ENCODE peak calls at places on chromosomes 3 and 15, in seven cellular contexts. Z is ovary, W is adrenal gland, P is lung, X is tibial artery, G is tibial nerve, J is uterus. I is an unnamed sample.
A peak's percentile ranks its signal among the peaks of the same experiment; 100 is the strongest.

GRCh38 chr15:55481842-55482241 is 26.2 kb downstream of the DNAAF4 start:
- DNase-seq in J (no peak), Z (no peak), X (no peak), W (no peak), P (no peak), G (no peak), I (no peak)

GRCh38 chr3:129632556-129632955 is 26.1 kb upstream of the PLXND1 start:
- DNase-seq in X (no peak), J (no peak), G (no peak), Z (no peak), P (no peak), W (no peak), I (no peak)

GRCh38 chr3:118882353-118882947 is 152.2 kb downstream of the IGSF11 start:
- DNase-seq in Z (peak; percentile 82), G (peak; percentile 60), J (peak; percentile 36), W (peak; percentile 88), P (peak; percentile 55), X (peak; percentile 73), I (peak; percentile 73)

GRCh38 chr3:1232276-1232675 is 139.5 kb downstream of the CNTN6 start:
- DNase-seq in J (no peak), X (no peak), G (no peak), P (no peak), Z (no peak), W (no peak), I (no peak)

GRCh38 chr15:67501836-67502461 is 19.0 kb upstream of the C15orf61 start:
- DNase-seq in W (no peak), G (no peak), P (no peak), Z (no peak), J (no peak), X (no peak), I (no peak)

GRCh38 chr3:72227536-72228070 is 442.7 kb upstream of the PROK2 start:
- DNase-seq in G (no peak), J (no peak), P (no peak), W (no peak), X (no peak), Z (no peak), I (no peak)

GRCh38 chr15:59074607-59075006 is 30.3 kb upstream of the CCNB2 start:
- DNase-seq in G (no peak), W (no peak), Z (no peak), P (no peak), J (no peak), X (no peak), I (no peak)

GRCh38 chr3:177056927-177057326 is 140.4 kb downstream of the TBL1XR1 start:
- DNase-seq in G (no peak), W (no peak), J (no peak), Z (no peak), X (no peak), P (no peak), I (no peak)

GRCh38 chr3:11556851-11557644 is 86.7 kb downstream of the VGLL4 start:
- DNase-seq in G (no peak), X (peak; percentile 73), Z (peak; percentile 62), P (no peak), J (peak; percentile 90), W (no peak), I (peak; percentile 67)

GRCh38 chr3:114796796-114797195 is 350.3 kb downstream of the ZBTB20 start:
- DNase-seq in W (no peak), G (no peak), P (no peak), X (no peak), Z (no peak), J (no peak), I (no peak)

GRCh38 chr3:194494951-194495374 is 8.2 kb upstream of the ATP13A3 start:
- DNase-seq in X (no peak), W (peak; percentile 66), P (peak; percentile 3), G (no peak), Z (no peak), J (peak; percentile 49), I (no peak)

GRCh38 chr3:122890077-122890484 is 95.2 kb downstream of the SLC49A4 start:
- DNase-seq in J (peak; percentile 28), Z (peak; percentile 46), W (peak; percentile 33), G (peak; percentile 69), P (peak; percentile 37), X (peak; percentile 61), I (peak; percentile 45)

GRCh38 chr3:195020185-195020584 is 250.8 kb downstream of the XXYLT1 start:
- DNase-seq in P (no peak), X (no peak), J (no peak), Z (no peak), G (no peak), W (no peak), I (no peak)

GRCh38 chr3:168926426-168926825 is 737.1 kb downstream of the MECOM start:
- DNase-seq in X (no peak), J (no peak), W (no peak), P (no peak), G (no peak), Z (no peak), I (no peak)

GRCh38 chr3:126112531-126113237 is 28.8 kb upstream of the SLC41A3 start:
- DNase-seq in J (no peak), W (no peak), X (peak; percentile 8), G (no peak), P (no peak), Z (peak; percentile 5), I (peak; percentile 4)

GRCh38 chr15:59595434-59595915 is 16.1 kb upstream of the GCNT3 start:
- DNase-seq in Z (no peak), J (no peak), P (no peak), G (no peak), W (no peak), X (no peak), I (no peak)

GRCh38 chr15:82554351-82554750 is 14.1 kb upstream of the RPS17 start:
- DNase-seq in Z (no peak), G (no peak), X (no peak), W (no peak), J (no peak), P (no peak), I (no peak)

GRCh38 chr3:14522768-14523167 is 17.4 kb downstream of the GRIP2 start:
- DNase-seq in G (no peak), J (no peak), P (no peak), X (no peak), Z (peak; percentile 11), W (no peak), I (no peak)

GRCh38 chr3:18649666-18650363 is 224.7 kb upstream of the SATB1 start:
- DNase-seq in P (no peak), J (no peak), Z (no peak), W (no peak), G (no peak), X (no peak), I (no peak)

GRCh38 chr3:108914774-108915641 is 38.7 kb downstream of the GUCA1C start:
- DNase-seq in G (no peak), X (peak; percentile 23), Z (peak; percentile 19), J (no peak), P (peak; percentile 58), W (peak; percentile 56), I (peak; percentile 66)

GRCh38 chr3:168671091-168671490 is 575.4 kb upstream of the GOLIM4 start:
- DNase-seq in W (no peak), P (no peak), Z (no peak), J (no peak), G (no peak), X (no peak), I (peak; percentile 40)

GRCh38 chr3:197009532-197010019 is 20.0 kb downstream of the MELTF start:
- DNase-seq in X (no peak), J (no peak), Z (no peak), P (no peak), W (no peak), G (no peak), I (no peak)

GRCh38 chr15:48890375-48890972 is 12.5 kb downstream of the EID1 start:
- DNase-seq in P (no peak), G (no peak), W (no peak), X (no peak), J (no peak), Z (no peak), I (no peak)

GRCh38 chr3:143135150-143135549 is 15.6 kb downstream of the CHST2 start:
- DNase-seq in Z (no peak), X (peak; percentile 25), J (no peak), W (no peak), P (no peak), G (no peak), I (no peak)

GRCh38 chr3:5022966-5023776 is 43.9 kb downstream of the BHLHE40 start:
- DNase-seq in G (no peak), W (peak; percentile 54), J (peak; percentile 77), Z (peak; percentile 69), X (no peak), P (peak; percentile 44), I (no peak)

GRCh38 chr3:13015286-13016082 is 57.7 kb downstream of the IQSEC1 start:
- DNase-seq in G (no peak), J (no peak), Z (no peak), W (no peak), X (no peak), P (peak; percentile 42), I (no peak)

GRCh38 chr3:3015472-3016089 is 94.6 kb downstream of the IL5RA start:
- DNase-seq in J (no peak), P (no peak), G (no peak), Z (no peak), W (no peak), X (no peak), I (no peak)

GRCh38 chr3:197021231-197021630 is 8.4 kb downstream of the MELTF start:
- DNase-seq in W (no peak), P (no peak), X (no peak), Z (no peak), J (no peak), G (no peak), I (no peak)

GRCh38 chr15:27776501-27776900 is 322.6 kb downstream of the OCA2 start:
- DNase-seq in X (no peak), G (no peak), J (no peak), P (no peak), Z (no peak), W (no peak), I (no peak)
- H3K9me3 ChIP-seq in X (no peaks in the 10 kb centered on the region), G (peaks cover 3% of the 10 kb centered on the region), J (no peaks in the 10 kb centered on the region), P (peaks cover 3% of the 10 kb centered on the region), Z (no peaks in the 10 kb centered on the region), W (no peaks in the 10 kb centered on the region), I (no peaks in the 10 kb centered on the region)

GRCh38 chr15:40782609-40783227 is 12.9 kb downstream of the C15orf62 start:
- DNase-seq in P (peak; percentile 79), G (no peak), W (peak; percentile 61), Z (no peak), X (no peak), J (peak; percentile 24), I (peak; percentile 86)
- TF ChIP-seq CTCF in P (peak; percentile 83), G (peak; percentile 26), W (peak; percentile 39), Z (no peak), X (peak; percentile 34), J (peak; percentile 56), I (peak; percentile 91)

DNA sequence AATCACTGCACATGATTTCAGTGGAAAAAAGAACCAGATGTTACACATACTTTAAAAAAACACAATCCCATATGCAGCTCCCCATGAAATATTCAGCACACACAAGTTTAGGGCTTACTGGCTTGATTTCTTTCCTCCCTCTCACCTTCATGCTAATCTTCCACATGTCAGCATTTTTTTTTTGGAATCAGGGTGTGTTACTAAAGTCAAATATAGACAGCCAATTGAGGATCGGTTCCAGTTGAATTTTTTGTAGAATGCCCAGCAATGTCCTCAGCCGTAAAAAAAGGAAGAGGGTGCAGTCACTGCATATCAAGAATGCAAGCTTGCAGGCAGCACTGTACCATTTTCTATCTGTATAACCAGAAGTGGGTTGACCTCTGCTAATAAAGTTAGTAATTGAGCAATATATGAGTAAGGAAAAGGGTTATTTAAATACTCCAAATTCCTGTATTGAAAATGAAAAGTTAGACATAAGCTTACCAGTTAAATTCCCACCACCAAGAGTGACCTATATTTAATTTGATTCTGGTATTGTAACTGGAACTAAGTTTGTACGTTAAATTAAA is 51.4 kb upstream of the CHMP2B start:
- DNase-seq in G (no peak), X (no peak), J (no peak), W (no peak), Z (no peak), P (no peak), I (no peak)
- H3K9me3 ChIP-seq in G (no peaks in the 10 kb centered on the region), X (no peaks in the 10 kb centered on the region), J (no peaks in the 10 kb centered on the region), W (no peaks in the 10 kb centered on the region), Z (no peaks in the 10 kb centered on the region), P (no peaks in the 10 kb centered on the region), I (no peaks in the 10 kb centered on the region)

GRCh38 chr15:50828610-50829206 is 63.2 kb upstream of the SPPL2A start:
- DNase-seq in J (peak; percentile 28), X (peak; percentile 37), Z (peak; percentile 25), P (no peak), G (no peak), W (peak; percentile 51), I (no peak)
- TF ChIP-seq CTCF in J (no peak), X (no peak), Z (no peak), P (no peak), G (no peak), W (no peak), I (no peak)

I was measured in BE2C.